ENCODE peak calls at places on chromosomes 1 and 21, in four cellular contexts. U is tibial artery, J is cardiac muscle cell, M is ovary. A is an unnamed sample. For H3K27me3, the result is how much of the 10 kb centered on the place peaks cover.

GRCh38 chr1:75338974-75339483 is 204.8 kb downstream of the LHX8 start:
- DNase-seq in U (no peak), J (no peak), M (no peak), A (peak)

GRCh38 chr21:34313116-34313515 is 50.7 kb upstream of the KCNE2 start:
- DNase-seq in U (no peak), J (no peak), M (no peak), A (no peak)

GRCh38 chr21:41786521-41786987 is 19.7 kb upstream of the RIPK4 start:
- DNase-seq in U (no peak), J (no peak), M (no peak), A (no peak)

GRCh38 chr1:90835661-90836344 is 118.7 kb upstream of the BARHL2 start:
- DNase-seq in U (peak), J (no peak), M (no peak), A (no peak)

GRCh38 chr1:224903955-224904354 is 25.5 kb upstream of the DNAH14 start:
- DNase-seq in U (no peak), J (no peak), M (no peak), A (no peak)

GRCh38 chr1:29826646-29827045 is 590.3 kb downstream of the PTPRU start:
- DNase-seq in U (no peak), J (no peak), M (no peak), A (no peak)

GRCh38 chr21:36320421-36321324 is 676 bp downstream of the MORC3 start:
- DNase-seq in U (peak), J (peak), M (peak), A (peak)

GRCh38 chr1:223776075-223776814 is 63.9 kb downstream of the CAPN2 start:
- DNase-seq in U (no peak), J (no peak), M (no peak), A (no peak)

GRCh38 chr1:59743324-59744108 is 71.2 kb upstream of the HOOK1 start:
- DNase-seq in U (peak), J (peak), M (no peak), A (no peak)

GRCh38 chr1:76185207-76185606 is 110.7 kb downstream of the ST6GALNAC3 start:
- DNase-seq in U (no peak), J (no peak), M (no peak), A (no peak)

GRCh38 chr1:238466459-238466858 is 575.7 kb upstream of the ZP4 start:
- DNase-seq in U (no peak), J (no peak), M (no peak), A (no peak)

GRCh38 chr1:173527151-173527826 is 50.2 kb downstream of the PRDX6 start:
- DNase-seq in U (peak), J (peak), M (no peak), A (peak)
- H3K27me3 ChIP-seq in U (under half), J (under half), M (under half), A (under half)

GRCh38 chr1:25614466-25615171 is 2.0 kb upstream of the MAN1C1 start:
- DNase-seq in U (no peak), J (no peak), M (no peak), A (no peak)

GRCh38 chr1:25615172-25615541 is 1.4 kb upstream of the MAN1C1 start:
- DNase-seq in U (no peak), J (no peak), M (no peak), A (no peak)

GRCh38 chr1:25616080-25616931 is at the start of gene MAN1C1:
- DNase-seq in U (peak), J (peak), M (peak), A (peak)

GRCh38 chr1:25616932-25617625 is 488 bp downstream of the MAN1C1 start:
- DNase-seq in U (no peak), J (peak), M (no peak), A (no peak)

DNA sequence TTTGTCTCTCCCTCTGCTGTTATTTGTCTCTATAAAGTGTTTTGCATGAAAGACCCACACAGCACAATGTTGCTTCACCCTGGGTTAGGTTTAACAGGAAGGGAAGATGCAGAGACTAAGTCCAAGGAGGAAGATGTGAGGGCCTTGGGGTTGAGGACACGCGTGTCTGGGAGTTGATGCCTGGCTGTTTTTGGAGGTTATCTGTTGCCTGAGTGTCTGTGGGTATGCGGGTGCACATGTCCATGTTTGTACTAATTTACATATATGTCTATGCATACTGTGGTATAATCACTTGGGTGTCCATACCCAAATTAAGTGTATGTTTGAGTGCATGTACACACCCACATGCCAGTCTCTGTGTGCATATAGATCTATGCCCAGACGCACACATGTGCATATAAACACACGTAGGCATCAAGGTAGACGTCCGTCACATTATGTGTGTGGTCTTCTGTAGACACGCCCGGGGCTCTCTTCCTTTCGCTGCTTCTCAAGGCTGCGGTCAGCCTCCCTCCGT is 970 bp upstream of the MAN1C1 start:
- DNase-seq in U (no peak), J (no peak), M (no peak), A (no peak)
- H3K27me3 ChIP-seq in U (under half), J (under half), M (under half), A (under half)

GRCh38 chr1:211497489-211498045 is 5.6 kb upstream of the RD3 start:
- DNase-seq in U (no peak), J (no peak), M (no peak), A (no peak)

GRCh38 chr1:211492511-211493132 is 660 bp upstream of the RD3 start:
- DNase-seq in U (no peak), J (no peak), M (no peak), A (no peak)

GRCh38 chr1:211493865-211494653 is 2.1 kb upstream of the RD3 start:
- DNase-seq in U (no peak), J (no peak), M (no peak), A (no peak)

GRCh38 chr1:211493133-211493864 is 1.3 kb upstream of the RD3 start:
- DNase-seq in U (no peak), J (no peak), M (no peak), A (no peak)

GRCh38 chr1:211495584-211495983 is 3.6 kb upstream of the RD3 start:
- DNase-seq in U (no peak), J (no peak), M (no peak), A (no peak)
- H3K27me3 ChIP-seq in U (under half), J (under half), M (under half), A (under half)

DNA sequence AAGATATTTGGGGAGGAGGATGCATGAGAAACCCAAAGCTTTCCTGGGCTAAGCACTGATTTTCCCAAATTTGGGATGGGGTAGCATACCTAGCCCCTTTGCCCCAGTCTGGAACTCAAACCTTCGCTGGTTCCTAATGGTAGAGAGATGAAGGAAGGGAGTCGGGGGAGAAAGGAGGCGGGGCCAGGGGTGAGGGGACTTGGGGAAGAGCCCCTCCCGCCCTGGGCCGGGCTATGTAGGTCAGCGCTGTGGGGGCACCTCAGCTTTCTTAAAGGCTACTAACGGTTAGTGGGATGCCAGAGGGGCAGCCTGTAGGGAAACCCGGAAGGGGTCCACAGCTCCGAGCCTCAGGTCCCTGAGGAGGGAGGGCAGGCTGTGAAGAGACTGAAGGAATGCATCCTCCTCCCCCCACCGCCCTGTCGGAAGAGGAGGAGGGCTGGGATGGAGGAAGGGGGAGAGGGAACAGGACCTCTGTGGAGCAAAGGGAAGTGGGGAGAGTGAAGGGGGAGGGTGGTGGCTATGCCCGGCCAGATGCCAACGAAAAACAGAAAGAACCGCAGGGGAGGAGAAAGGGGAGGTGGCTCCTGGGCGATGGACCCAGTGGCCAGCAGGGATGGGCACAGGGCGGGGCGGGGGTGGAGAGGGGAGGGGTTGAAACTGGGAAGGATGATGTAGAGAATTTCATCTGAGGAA is 1.3 kb downstream of the CADM3 start:
- DNase-seq in U (peak), J (no peak), M (no peak), A (no peak)
- H3K27me3 ChIP-seq in U (under half), J (under half), M (under half), A (under half)

DNA sequence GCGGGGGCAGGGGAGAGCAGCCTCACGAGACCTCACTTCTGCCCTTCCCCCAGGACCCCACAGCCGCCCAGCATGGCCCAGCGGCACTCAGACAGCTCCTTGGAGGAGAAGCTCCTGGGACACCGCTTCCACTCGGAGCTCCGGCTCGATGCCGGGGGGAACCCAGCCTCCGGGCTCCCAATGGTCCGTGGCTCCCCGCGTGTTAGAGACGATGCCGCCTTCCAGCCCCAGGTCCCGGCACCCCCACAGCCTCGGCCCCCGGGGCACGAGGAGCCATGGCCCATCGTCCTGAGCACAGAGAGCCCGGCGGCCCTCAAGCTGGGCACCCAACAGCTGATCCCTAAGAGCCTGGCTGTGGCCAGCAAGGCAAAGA is 8.5 kb downstream of the ARHGEF16 start:
- DNase-seq in U (no peak), J (no peak), M (no peak), A (no peak)
- H3K27me3 ChIP-seq in U (under half), J (under half), M (under half), A (under half)

DNA sequence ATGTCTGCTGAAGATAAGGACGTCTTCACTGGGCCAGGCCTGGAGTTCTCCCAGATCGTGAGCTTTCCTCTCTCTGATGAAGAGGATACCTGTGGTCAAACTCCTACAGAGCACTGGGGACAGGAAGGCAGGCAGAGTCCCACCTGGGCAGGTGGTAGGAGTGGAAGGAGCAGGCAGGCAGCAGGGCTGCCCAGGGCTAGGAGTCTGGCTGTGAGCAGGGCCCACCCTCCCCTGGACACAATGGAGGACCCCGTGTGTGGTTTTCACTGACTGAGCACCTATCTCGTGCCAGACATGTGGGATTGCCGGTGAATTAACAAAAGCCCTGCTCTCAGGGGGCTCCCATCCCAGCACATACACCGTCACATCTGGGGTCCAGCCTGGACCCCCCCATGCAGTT is 4.9 kb upstream of the SAMD11 start:
- DNase-seq in U (no peak), J (no peak), M (no peak), A (no peak)
- H3K27me3 ChIP-seq in U (under half), J (under half), M (under half), A (under half)

GRCh38 chr1:198261886-198262285 is 105.1 kb downstream of the NEK7 start:
- DNase-seq in U (no peak), J (no peak), M (no peak), A (no peak)

GRCh38 chr1:198254948-198255347 is 98.2 kb downstream of the NEK7 start:
- DNase-seq in U (no peak), J (no peak), M (no peak), A (no peak)

GRCh38 chr1:198259336-198260109 is 102.7 kb downstream of the NEK7 start:
- DNase-seq in U (no peak), J (no peak), M (no peak), A (no peak)

GRCh38 chr1:198255783-198256182 is 99.0 kb downstream of the NEK7 start:
- DNase-seq in U (no peak), J (no peak), M (no peak), A (no peak)

GRCh38 chr1:198258491-198258890 is 101.7 kb downstream of the NEK7 start:
- DNase-seq in U (no peak), J (no peak), M (no peak), A (no peak)
- H3K27me3 ChIP-seq in U (under half), J (under half), M (under half), A (under half)

GRCh38 chr1:174748603-174749002 is 251.1 kb upstream of the CACYBP start:
- DNase-seq in U (no peak), J (no peak), M (no peak), A (no peak)

GRCh38 chr1:174746024-174746808 is 253.5 kb upstream of the CACYBP start:
- DNase-seq in U (no peak), J (no peak), M (no peak), A (no peak)

GRCh38 chr1:174743654-174744561 is 255.8 kb upstream of the CACYBP start:
- DNase-seq in U (no peak), J (peak), M (no peak), A (no peak)

GRCh38 chr1:174744886-174745285 is 254.9 kb upstream of the CACYBP start:
- DNase-seq in U (no peak), J (no peak), M (no peak), A (no peak)

DNA sequence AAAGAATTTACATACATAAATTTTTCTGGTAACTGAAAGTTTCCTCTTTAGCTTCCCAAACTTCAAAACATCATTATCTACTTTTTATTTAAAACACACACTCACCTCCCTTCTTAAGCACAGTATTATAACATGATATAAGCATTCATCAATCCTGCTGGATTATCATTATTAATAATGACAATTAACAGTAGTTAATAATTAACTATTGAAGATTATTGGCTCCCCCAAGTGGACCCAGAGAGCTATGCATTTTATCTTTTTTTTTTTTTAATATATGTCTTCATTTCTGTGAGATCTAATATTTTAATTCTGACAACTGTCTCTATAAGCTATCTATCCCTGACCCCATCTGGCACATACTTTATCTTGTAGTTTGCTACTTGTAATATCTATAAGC is 252.1 kb upstream of the CACYBP start:
- DNase-seq in U (no peak), J (no peak), M (no peak), A (no peak)
- H3K27me3 ChIP-seq in U (under half), J (under half), M (under half), A (under half)

GRCh38 chr1:11168731-11169130 is 20.4 kb upstream of the ANGPTL7 start:
- DNase-seq in U (no peak), J (no peak), M (no peak), A (no peak)
- H3K27me3 ChIP-seq in U (under half), J (under half), M (under half), A (under half)

A was measured in gastrocnemius medialis.